ENCODE peak calls at places on chromosome 16, in five cellular contexts. P, D, G, Q and S are unnamed samples.
A peak's percentile ranks its signal among the peaks of the same experiment; 100 is the strongest.

GRCh38 chr16:87389245-87389644 is 2.9 kb upstream of the MAP1LC3B start:
- DNase-seq in Q (no peak), P (no peak), G (no peak), D (no peak), S (no peak)

GRCh38 chr16:28974007-28974436 is 556 bp upstream of the SPNS1 start:
- DNase-seq in G (peak; percentile 80), D (peak; percentile 65), Q (peak; percentile 70), P (peak; percentile 15), S (peak; percentile 70)

GRCh38 chr16:83533193-83533592 is 274.6 kb upstream of the HSBP1 start:
- DNase-seq in Q (no peak), G (peak; percentile 55), P (no peak), D (peak; percentile 78), S (no peak)

GRCh38 chr16:70380205-70380918 is 33.7 kb downstream of the DDX19A start:
- DNase-seq in Q (peak; percentile 66), G (peak; percentile 85), D (peak; percentile 82), P (no peak), S (peak; percentile 92)

GRCh38 chr16:75379911-75380847 is 53.1 kb downstream of the CFDP1 start:
- DNase-seq in Q (no peak), D (no peak), P (no peak), G (no peak), S (no peak)

GRCh38 chr16:51409001-51409675 is 258.1 kb upstream of the SALL1 start:
- DNase-seq in P (no peak), D (peak; percentile 41), Q (no peak), G (peak; percentile 20), S (no peak)

GRCh38 chr16:77574867-77575619 is 140.2 kb upstream of the ADAMTS18 start:
- DNase-seq in P (no peak), G (peak; percentile 55), Q (no peak), D (no peak), S (no peak)

GRCh38 chr16:46853713-46854443 is 22.9 kb upstream of the C16orf87 start:
- DNase-seq in G (peak; percentile 69), P (peak; percentile 70), Q (peak; percentile 87), D (peak; percentile 69), S (peak; percentile 74)

GRCh38 chr16:88922114-88922825 is 54.7 kb downstream of the CBFA2T3 start:
- DNase-seq in P (no peak), G (no peak), D (peak; percentile 39), Q (peak; percentile 85), S (no peak)

GRCh38 chr16:87178977-87179376 is 138.2 kb downstream of the C16orf95 start:
- DNase-seq in G (peak; percentile 65), P (no peak), Q (peak; percentile 43), D (peak; percentile 31), S (no peak)

GRCh38 chr16:66290431-66290830 is 76.1 kb upstream of the CDH5 start:
- DNase-seq in G (no peak), Q (peak; percentile 12), P (no peak), D (no peak), S (no peak)

GRCh38 chr16:17784073-17784472 is 313.3 kb upstream of the XYLT1 start:
- DNase-seq in G (no peak), D (peak; percentile 56), Q (no peak), P (no peak), S (peak; percentile 35)

GRCh38 chr16:19384656-19385055 is 33.0 kb upstream of the TMC5 start:
- DNase-seq in Q (peak; percentile 29), D (no peak), P (no peak), G (no peak), S (peak; percentile 77)

GRCh38 chr16:4373909-4374742 is 2.5 kb downstream of the VASN start:
- DNase-seq in P (no peak), D (peak; percentile 98), G (peak; percentile 94), Q (peak; percentile 57), S (peak; percentile 49)

GRCh38 chr16:67847064-67847861 is at the start of gene CENPT:
- DNase-seq in G (peak; percentile 71), D (peak; percentile 64), Q (no peak), P (no peak), S (peak; percentile 90)

GRCh38 chr16:57815987-57816745 is 13.9 kb upstream of the KIFC3 start:
- DNase-seq in Q (peak; percentile 86), D (peak; percentile 93), G (peak; percentile 96), P (no peak), S (peak; percentile 99)

GRCh38 chr16:74999208-74999682 is 421 bp downstream of the ZNRF1 start:
- DNase-seq in P (no peak), Q (no peak), G (peak; percentile 24), D (no peak), S (no peak)

GRCh38 chr16:71900336-71900735 is 5.0 kb downstream of the IST1 start:
- DNase-seq in Q (no peak), G (peak; percentile 28), P (no peak), D (no peak), S (no peak)

GRCh38 chr16:56776562-56776961 is 46.6 kb downstream of the NUP93 start:
- DNase-seq in G (no peak), D (no peak), Q (no peak), P (no peak), S (no peak)

GRCh38 chr16:47519037-47519436 is 57.9 kb downstream of the PHKB start:
- DNase-seq in G (no peak), Q (no peak), P (no peak), D (peak; percentile 31), S (no peak)

GRCh38 chr16:69535123-69536050 is 30.4 kb upstream of the NFAT5 start:
- DNase-seq in D (peak; percentile 65), P (no peak), G (peak; percentile 51), Q (no peak), S (no peak)

GRCh38 chr16:20940864-20941634 is 40.5 kb downstream of the LYRM1 start:
- DNase-seq in Q (no peak), D (no peak), P (no peak), G (no peak), S (no peak)

GRCh38 chr16:67942200-67942509 is 1.8 kb downstream of the LCAT start:
- DNase-seq in Q (peak; percentile 81), P (peak; percentile 49), G (peak; percentile 50), D (peak; percentile 20), S (no peak)

GRCh38 chr16:5069048-5069447 is 2.6 kb upstream of the ALG1 start:
- DNase-seq in G (no peak), D (no peak), Q (no peak), P (no peak), S (no peak)

GRCh38 chr16:70512456-70512855 is 10.9 kb downstream of the COG4 start:
- DNase-seq in D (peak; percentile 59), P (no peak), G (no peak), Q (no peak), S (peak; percentile 58)

GRCh38 chr16:2475413-2476344 is 752 bp downstream of the TBC1D24 start:
- DNase-seq in G (no peak), D (no peak), P (no peak), Q (peak; percentile 56), S (no peak)
- H2AK5ac ChIP-seq in G (no peak overlapping the region), D (no peak overlapping the region), P (no peak overlapping the region), Q (no peak overlapping the region), S (no peak overlapping the region)

GRCh38 chr16:81586976-81587625 is 142.5 kb downstream of the CMIP start:
- DNase-seq in D (no peak), Q (no peak), G (no peak), P (no peak), S (no peak)

GRCh38 chr16:81586421-81586820 is 141.8 kb downstream of the CMIP start:
- DNase-seq in G (peak; percentile 87), Q (no peak), P (no peak), D (peak; percentile 33), S (peak; percentile 83)

GRCh38 chr16:81588326-81589081 is 143.9 kb downstream of the CMIP start:
- DNase-seq in D (no peak), G (no peak), Q (no peak), P (no peak), S (no peak)

GRCh38 chr16:81585785-81586184 is 141.2 kb downstream of the CMIP start:
- DNase-seq in P (peak; percentile 21), D (no peak), G (peak; percentile 35), Q (peak; percentile 57), S (no peak)

DNA sequence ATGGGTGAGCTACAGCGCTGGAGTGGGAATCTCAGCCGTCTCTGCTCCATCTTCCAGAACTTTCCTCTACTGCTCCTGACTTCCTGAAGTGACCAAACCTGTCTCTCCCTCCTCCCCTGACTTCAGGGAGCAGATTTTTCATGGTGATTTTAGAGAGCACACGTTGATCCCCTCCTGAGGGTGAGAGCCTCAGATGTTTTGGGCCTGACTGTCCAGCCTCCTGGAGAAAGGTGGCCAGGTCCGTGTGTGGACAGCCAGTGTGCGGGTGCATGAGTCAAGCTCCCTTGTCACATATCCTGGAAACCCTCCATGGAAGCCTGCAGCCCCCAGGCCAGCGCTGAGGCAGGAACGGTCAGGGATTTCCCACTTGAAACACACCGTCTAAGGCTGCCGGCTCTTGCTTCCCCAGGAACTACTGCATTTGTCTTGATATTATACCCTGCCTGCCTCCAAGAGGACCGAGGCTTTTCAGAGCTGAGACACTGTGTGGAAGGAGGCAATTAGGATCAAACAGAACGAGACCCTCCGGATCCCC is 143.1 kb downstream of the CMIP start:
- DNase-seq in P (no peak), D (no peak), Q (no peak), G (no peak), S (peak; percentile 98)
- H2BK120ac ChIP-seq in P (no peak overlapping the region), D (no peak overlapping the region), Q (no peak overlapping the region), G (no peak overlapping the region), S (peak overlapping the region; percentile 91)

GRCh38 chr16:85541181-85541580 is 71.9 kb upstream of the GSE1 start:
- DNase-seq in Q (no peak), P (no peak), G (no peak), D (no peak), S (no peak)
- H2AK5ac ChIP-seq in Q (no peak overlapping the region), P (peak overlapping the region; percentile 8), G (no peak overlapping the region), D (no peak overlapping the region), S (no peak overlapping the region)

GRCh38 chr16:8859913-8860881 is 8.6 kb downstream of the CARHSP1 start:
- DNase-seq in P (no peak), D (peak; percentile 79), Q (no peak), G (peak; percentile 89), S (no peak)

GRCh38 chr16:8855972-8856371 is 12.8 kb downstream of the CARHSP1 start:
- DNase-seq in P (no peak), G (no peak), D (no peak), Q (no peak), S (no peak)

GRCh38 chr16:8862309-8863130 is 6.3 kb downstream of the CARHSP1 start:
- DNase-seq in G (no peak), D (no peak), P (no peak), Q (no peak), S (no peak)

GRCh38 chr16:8861563-8862308 is 7.1 kb downstream of the CARHSP1 start:
- DNase-seq in G (peak; percentile 35), P (no peak), Q (no peak), D (no peak), S (no peak)

DNA sequence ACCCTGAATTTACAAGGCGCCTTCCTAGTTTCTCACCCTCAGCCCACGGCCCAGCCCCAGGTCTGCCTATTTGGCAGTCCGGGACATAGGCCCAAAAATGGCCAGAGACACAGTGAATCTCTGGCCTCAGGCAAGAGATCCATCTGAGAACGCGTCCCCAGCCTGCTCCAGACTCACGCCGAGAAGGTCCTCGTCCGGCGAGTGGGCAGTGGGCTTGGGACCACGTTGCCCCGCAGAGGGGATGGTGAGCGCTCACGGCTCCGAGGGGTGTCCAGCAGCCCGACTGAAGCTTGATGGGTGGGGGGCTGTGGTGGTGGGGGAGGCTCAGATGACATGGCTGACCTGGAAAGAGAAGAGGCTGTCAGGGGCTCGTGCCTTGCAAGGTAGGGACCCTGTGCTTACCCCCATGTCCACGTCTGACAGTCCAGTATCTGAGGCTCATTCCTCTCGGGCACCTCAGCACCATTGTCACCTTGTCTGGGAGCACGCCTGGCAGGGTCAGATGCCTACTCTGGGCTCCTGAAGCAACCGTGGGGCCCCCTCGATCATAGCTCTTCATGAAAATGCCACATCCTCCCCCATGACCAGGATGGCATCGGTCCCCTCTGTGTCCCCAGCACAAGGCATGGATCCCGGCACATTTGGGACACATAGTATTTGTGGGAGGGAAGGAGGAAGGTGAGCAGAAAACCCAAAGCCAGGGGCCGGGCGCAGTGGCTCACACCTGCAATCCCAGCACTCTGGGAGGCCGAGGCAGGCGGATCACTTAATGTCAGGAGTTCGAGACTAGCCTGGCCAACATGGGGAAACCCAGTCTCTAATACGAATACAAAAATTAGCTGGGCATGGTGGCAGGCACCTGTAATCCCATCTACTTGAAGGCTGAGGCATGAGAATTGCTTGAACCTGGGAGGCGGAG is 9.6 kb downstream of the CARHSP1 start:
- DNase-seq in P (no peak), G (no peak), D (no peak), Q (no peak), S (no peak)
- H2BK120ac ChIP-seq in P (no peak overlapping the region), G (no peak overlapping the region), D (no peak overlapping the region), Q (no peak overlapping the region), S (no peak overlapping the region)